ENCODE peak calls at places on chromosome 11, in four cellular contexts. T, P, U and Z are unnamed samples.

GRCh38 chr11:57456960-57457642 is 3.2 kb upstream of the RTN4RL2 start:
- DNase-seq in T (peak; percentile 82), U (peak; percentile 79), P (peak; percentile 80), Z (peak; percentile 64)

GRCh38 chr11:48083427-48083826 is 103.1 kb downstream of the PTPRJ start:
- DNase-seq in P (no peak), U (no peak), T (no peak), Z (no peak)

GRCh38 chr11:126718319-126718718 is 282.3 kb downstream of the KIRREL3 start:
- DNase-seq in U (no peak), T (no peak), P (no peak), Z (no peak)

GRCh38 chr11:68012843-68013610 is 2.9 kb downstream of the ALDH3B1 start:
- DNase-seq in T (peak; percentile 96), P (no peak), U (peak; percentile 80), Z (no peak)

GRCh38 chr11:30914143-30914762 is 328.1 kb upstream of the MPPED2 start:
- DNase-seq in U (peak; percentile 15), P (peak; percentile 6), T (peak; percentile 16), Z (no peak)

GRCh38 chr11:67165595-67165994 is 46.5 kb downstream of the KDM2A start:
- DNase-seq in U (no peak), P (no peak), T (no peak), Z (no peak)

GRCh38 chr11:130070109-130070828 is 575 bp downstream of the APLP2 start:
- DNase-seq in U (no peak), P (peak; percentile 50), T (no peak), Z (no peak)

GRCh38 chr11:75140269-75141138 is 10.4 kb upstream of the SLCO2B1 start:
- DNase-seq in T (peak; percentile 47), P (peak; percentile 73), U (peak; percentile 34), Z (peak; percentile 61)

GRCh38 chr11:126646701-126647209 is 291.3 kb downstream of the ST3GAL4 start:
- DNase-seq in P (no peak), U (no peak), T (no peak), Z (no peak)

GRCh38 chr11:77557553-77557952 is 32.2 kb upstream of the AQP11 start:
- DNase-seq in P (no peak), T (peak; percentile 33), U (no peak), Z (peak; percentile 22)

GRCh38 chr11:92453055-92453454 is 228.4 kb downstream of the FAT3 start:
- DNase-seq in U (no peak), T (no peak), P (no peak), Z (no peak)

GRCh38 chr11:76161261-76161961 is 44.9 kb downstream of the WNT11 start:
- DNase-seq in P (peak; percentile 86), U (no peak), T (no peak), Z (no peak)

GRCh38 chr11:67409781-67410368 is 5.6 kb upstream of the CARNS1 start:
- DNase-seq in T (peak; percentile 61), U (peak; percentile 33), P (peak; percentile 40), Z (no peak)

GRCh38 chr11:65425971-65426838 is 3.6 kb downstream of the NEAT1 start:
- DNase-seq in P (no peak), T (no peak), U (peak; percentile 42), Z (no peak)

GRCh38 chr11:116740741-116741140 is 32.0 kb downstream of the BUD13 start:
- DNase-seq in P (no peak), T (no peak), U (no peak), Z (no peak)

GRCh38 chr11:13963949-13964770 is 1.6 kb downstream of the SPON1 start:
- DNase-seq in U (no peak), P (no peak), T (no peak), Z (no peak)

GRCh38 chr11:77377734-77378133 is 76.2 kb upstream of the GDPD4 start:
- DNase-seq in U (no peak), T (no peak), P (no peak), Z (no peak)

GRCh38 chr11:75966546-75967287 is 151.7 kb downstream of the UVRAG start:
- DNase-seq in U (peak; percentile 21), P (no peak), T (no peak), Z (peak; percentile 10)

GRCh38 chr11:2480874-2481220 is 36.0 kb downstream of the KCNQ1 start:
- DNase-seq in U (no peak), P (no peak), T (no peak), Z (no peak)

GRCh38 chr11:4065601-4066377 is 28.8 kb upstream of the RRM1 start:
- DNase-seq in U (no peak), T (no peak), P (no peak), Z (no peak)

GRCh38 chr11:15276616-15277015 is 161.9 kb downstream of the INSC start:
- DNase-seq in U (peak; percentile 4), P (peak; percentile 14), T (no peak), Z (no peak)

GRCh38 chr11:2261436-2262230 is 8.8 kb downstream of the ASCL2 start:
- DNase-seq in U (no peak), P (no peak), T (no peak), Z (no peak)

GRCh38 chr11:36885154-36885553 is 287.1 kb upstream of the RAG2 start:
- DNase-seq in U (no peak), T (no peak), P (no peak), Z (no peak)

GRCh38 chr11:64186205-64187165 is 514 bp downstream of the STIP1 start:
- DNase-seq in P (no peak), T (no peak), U (no peak), Z (no peak)

GRCh38 chr11:64652586-64653387 is 61.8 kb downstream of the SLC22A12 start:
- DNase-seq in T (peak; percentile 57), P (peak; percentile 88), U (peak; percentile 63), Z (peak; percentile 58)

GRCh38 chr11:65225284-65226102 is 36.3 kb upstream of the POLA2 start:
- DNase-seq in U (no peak), T (peak; percentile 47), P (peak; percentile 79), Z (peak; percentile 27)

GRCh38 chr11:104897891-104898684 is at the start of gene CASP12:
- DNase-seq in T (no peak), U (no peak), P (no peak), Z (no peak)

GRCh38 chr11:43746670-43747069 is 66.1 kb downstream of the HSD17B12 start:
- DNase-seq in T (no peak), P (peak; percentile 33), U (no peak), Z (no peak)

GRCh38 chr11:64888761-64889511 is 10.5 kb upstream of the EHD1 start:
- DNase-seq in T (peak; percentile 41), U (no peak), P (peak; percentile 97), Z (no peak)

GRCh38 chr11:72848846-72849466 is 34.7 kb downstream of the ATG16L2 start:
- DNase-seq in T (peak; percentile 29), U (no peak), P (peak; percentile 60), Z (peak; percentile 18)

GRCh38 chr11:128437137-128437536 is 150.2 kb downstream of the ETS1 start:
- DNase-seq in P (no peak), U (no peak), T (no peak), Z (no peak)

GRCh38 chr11:118953265-118953664 is 2.8 kb upstream of the UPK2 start:
- DNase-seq in T (no peak), P (peak; percentile 42), U (no peak), Z (no peak)

GRCh38 chr11:23403210-23404185 is 543.2 kb upstream of the CCDC179 start:
- DNase-seq in P (no peak), T (no peak), U (no peak), Z (no peak)

GRCh38 chr11:73143126-73143838 is 1.2 kb upstream of the FCHSD2 start:
- DNase-seq in P (peak; percentile 64), U (no peak), T (peak; percentile 67), Z (no peak)

GRCh38 chr11:108199446-108200321 is 22.8 kb downstream of the NPAT start:
- DNase-seq in P (peak; percentile 68), T (no peak), U (no peak), Z (no peak)

GRCh38 chr11:57131080-57131790 is 50.5 kb upstream of the LRRC55 start:
- DNase-seq in P (peak; percentile 36), U (no peak), T (peak; percentile 5), Z (no peak)

GRCh38 chr11:2419638-2420501 is 19.3 kb downstream of the TSSC4 start:
- DNase-seq in U (peak; percentile 52), T (peak; percentile 66), P (peak; percentile 84), Z (peak; percentile 78)

GRCh38 chr11:79013509-79013908 is 427.3 kb downstream of the TENM4 start:
- DNase-seq in P (no peak), U (no peak), T (no peak), Z (no peak)
- TF ChIP-seq TCF7L2 in P (no peak), U (no peak), T (no peak), Z (no peak)

GRCh38 chr11:69868871-69869270 is 49.7 kb upstream of the FGF3 start:
- DNase-seq in P (no peak), T (no peak), U (no peak), Z (no peak)

GRCh38 chr11:69869311-69869939 is 50.2 kb upstream of the FGF3 start:
- DNase-seq in P (no peak), U (no peak), T (no peak), Z (no peak)

GRCh38 chr11:69868003-69868865 is 49.0 kb upstream of the FGF3 start:
- DNase-seq in P (no peak), T (no peak), U (no peak), Z (no peak)

GRCh38 chr11:69873166-69874077 is 54.2 kb upstream of the FGF3 start:
- DNase-seq in T (no peak), P (no peak), U (no peak), Z (no peak)

DNA sequence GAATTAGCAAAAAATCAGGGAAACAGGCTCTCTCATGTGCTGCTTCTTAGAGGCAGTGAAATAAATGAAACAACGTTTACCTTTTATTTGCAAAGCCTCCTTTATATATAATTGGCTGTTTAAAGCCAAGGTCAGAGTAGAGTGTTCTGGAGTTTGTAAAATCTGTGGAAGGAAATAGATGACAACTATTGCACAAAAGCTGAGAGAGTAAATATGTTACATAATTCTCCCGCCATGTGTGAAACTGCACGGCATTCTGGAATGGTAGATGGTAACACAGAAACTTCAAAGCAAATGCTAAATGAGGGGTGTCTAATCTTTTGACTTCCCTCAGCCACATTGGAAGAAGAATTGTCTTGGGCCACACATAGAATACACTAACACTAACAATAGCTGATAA is 51.6 kb upstream of the FGF3 start:
- DNase-seq in T (no peak), U (no peak), P (no peak), Z (no peak)
- TF ChIP-seq POLR2AphosphoS5 in T (no peak), U (no peak), P (no peak), Z (no peak)

DNA sequence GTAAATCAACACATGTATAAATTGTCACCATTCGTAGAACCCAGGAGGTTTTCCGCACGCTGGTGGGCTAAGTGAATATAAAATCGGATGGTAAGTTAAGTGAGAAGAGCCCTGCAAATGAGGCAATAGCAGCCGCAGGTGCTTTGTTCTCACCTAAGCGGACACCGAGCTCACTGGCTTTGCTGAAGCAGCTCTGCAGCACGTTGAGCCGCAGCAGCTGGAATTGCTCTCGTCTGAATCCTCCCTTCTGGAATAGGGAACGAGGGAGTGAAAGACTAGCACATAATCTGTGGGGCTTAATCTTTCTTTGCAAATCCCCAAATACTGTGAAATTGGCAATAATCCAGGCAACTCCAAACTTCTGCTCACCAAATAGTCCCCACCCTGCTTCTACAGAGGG is 488.1 kb downstream of the NTM start:
- DNase-seq in P (no peak), T (no peak), U (no peak), Z (no peak)
- H3K27me3 ChIP-seq in P (no peaks in the 10 kb centered on the region), T (no peaks in the 10 kb centered on the region), U (no peaks in the 10 kb centered on the region), Z (no peaks in the 10 kb centered on the region)

GRCh38 chr11:17781626-17782025 is 47.0 kb downstream of the KCNC1 start:
- DNase-seq in T (no peak), U (no peak), P (no peak), Z (no peak)

GRCh38 chr11:17782145-17782544 is 47.6 kb downstream of the KCNC1 start:
- DNase-seq in P (no peak), T (no peak), U (no peak), Z (no peak)

GRCh38 chr11:17782938-17783337 is 48.4 kb downstream of the KCNC1 start:
- DNase-seq in U (no peak), P (no peak), T (no peak), Z (no peak)

GRCh38 chr11:17781221-17781620 is 46.6 kb downstream of the KCNC1 start:
- DNase-seq in T (no peak), P (no peak), U (no peak), Z (no peak)

GRCh38 chr11:17783878-17784277 is 49.3 kb downstream of the KCNC1 start:
- DNase-seq in P (no peak), T (no peak), U (no peak), Z (no peak)
- TF ChIP-seq TCF7L2 in P (no peak), T (no peak), U (no peak), Z (no peak)